ENCODE peak calls at places on chromosomes 13 and 19, in nine cellular contexts. One of them, this sample, is unnamed. For H3K4me1, the result is how much of the 10 kb centered on the place peaks cover.

GRCh38 chr19:54196514-54196913 is 4.1 kb upstream of the RPS9 start:
- DNase-seq in heart left ventricle: no peak
- DNase-seq in esophagus squamous epithelium: no peak
- DNase-seq in sigmoid colon: no peak
- DNase-seq in breast epithelium: no peak
- DNase-seq in adrenal gland: no peak
- DNase-seq in right lobe of liver: no peak
- DNase-seq in body of pancreas: no peak
- DNase-seq in uterus: no peak
- DNase-seq in this sample: peak

GRCh38 chr13:85864963-85865530 is 65.8 kb upstream of the SLITRK6 start:
- DNase-seq in heart left ventricle: no peak
- DNase-seq in esophagus squamous epithelium: no peak
- DNase-seq in sigmoid colon: no peak
- DNase-seq in breast epithelium: no peak
- DNase-seq in adrenal gland: no peak
- DNase-seq in right lobe of liver: no peak
- DNase-seq in body of pancreas: no peak
- DNase-seq in uterus: no peak
- DNase-seq in this sample: no peak

GRCh38 chr13:21071015-21071414 is 9.6 kb upstream of the LATS2 start:
- DNase-seq in heart left ventricle: no peak
- DNase-seq in esophagus squamous epithelium: no peak
- DNase-seq in sigmoid colon: no peak
- DNase-seq in breast epithelium: no peak
- DNase-seq in adrenal gland: no peak
- DNase-seq in right lobe of liver: no peak
- DNase-seq in body of pancreas: no peak
- DNase-seq in uterus: no peak
- DNase-seq in this sample: no peak

GRCh38 chr13:51271528-51272070 is 49.4 kb downstream of the FAM124A start:
- DNase-seq in heart left ventricle: no peak
- DNase-seq in esophagus squamous epithelium: no peak
- DNase-seq in sigmoid colon: no peak
- DNase-seq in breast epithelium: no peak
- DNase-seq in adrenal gland: no peak
- DNase-seq in right lobe of liver: no peak
- DNase-seq in body of pancreas: no peak
- DNase-seq in uterus: no peak
- DNase-seq in this sample: no peak

GRCh38 chr19:2270157-2270571 is 11.8 kb downstream of the PEAK3 start:
- DNase-seq in heart left ventricle: no peak
- DNase-seq in esophagus squamous epithelium: no peak
- DNase-seq in sigmoid colon: peak
- DNase-seq in breast epithelium: no peak
- DNase-seq in adrenal gland: peak
- DNase-seq in right lobe of liver: peak
- DNase-seq in body of pancreas: peak
- DNase-seq in uterus: peak
- DNase-seq in this sample: peak

GRCh38 chr13:42396501-42396900 is 124.5 kb downstream of the AKAP11 start:
- DNase-seq in heart left ventricle: no peak
- DNase-seq in esophagus squamous epithelium: no peak
- DNase-seq in sigmoid colon: no peak
- DNase-seq in breast epithelium: no peak
- DNase-seq in adrenal gland: no peak
- DNase-seq in right lobe of liver: no peak
- DNase-seq in body of pancreas: no peak
- DNase-seq in uterus: no peak
- DNase-seq in this sample: peak

GRCh38 chr13:109271555-109271954 is 514.8 kb downstream of the IRS2 start:
- DNase-seq in heart left ventricle: no peak
- DNase-seq in esophagus squamous epithelium: no peak
- DNase-seq in sigmoid colon: no peak
- DNase-seq in breast epithelium: no peak
- DNase-seq in adrenal gland: no peak
- DNase-seq in right lobe of liver: no peak
- DNase-seq in body of pancreas: no peak
- DNase-seq in uterus: no peak
- DNase-seq in this sample: no peak

GRCh38 chr13:102317593-102317992 is 84.3 kb downstream of the FGF14 start:
- DNase-seq in heart left ventricle: peak
- DNase-seq in esophagus squamous epithelium: no peak
- DNase-seq in sigmoid colon: peak
- DNase-seq in breast epithelium: peak
- DNase-seq in adrenal gland: peak
- DNase-seq in right lobe of liver: peak
- DNase-seq in body of pancreas: peak
- DNase-seq in uterus: peak
- DNase-seq in this sample: no peak

GRCh38 chr19:7918615-7919421 is 1.3 kb upstream of the SNAPC2 start:
- DNase-seq in heart left ventricle: no peak
- DNase-seq in esophagus squamous epithelium: no peak
- DNase-seq in sigmoid colon: no peak
- DNase-seq in breast epithelium: no peak
- DNase-seq in adrenal gland: no peak
- DNase-seq in right lobe of liver: peak
- DNase-seq in body of pancreas: no peak
- DNase-seq in uterus: no peak
- DNase-seq in this sample: peak

GRCh38 chr19:15187026-15188007 is 13.5 kb downstream of the NOTCH3 start:
- DNase-seq in heart left ventricle: no peak
- DNase-seq in esophagus squamous epithelium: no peak
- DNase-seq in sigmoid colon: no peak
- DNase-seq in breast epithelium: no peak
- DNase-seq in adrenal gland: no peak
- DNase-seq in right lobe of liver: no peak
- DNase-seq in body of pancreas: no peak
- DNase-seq in uterus: no peak
- DNase-seq in this sample: no peak

GRCh38 chr19:5424192-5424973 is 30.8 kb upstream of the ZNRF4 start:
- DNase-seq in heart left ventricle: no peak
- DNase-seq in esophagus squamous epithelium: no peak
- DNase-seq in sigmoid colon: no peak
- DNase-seq in breast epithelium: no peak
- DNase-seq in adrenal gland: no peak
- DNase-seq in right lobe of liver: no peak
- DNase-seq in body of pancreas: no peak
- DNase-seq in uterus: no peak
- DNase-seq in this sample: peak

GRCh38 chr19:35381926-35382325 is 11.1 kb downstream of the GPR42 start:
- DNase-seq in heart left ventricle: no peak
- DNase-seq in esophagus squamous epithelium: no peak
- DNase-seq in sigmoid colon: no peak
- DNase-seq in breast epithelium: no peak
- DNase-seq in adrenal gland: no peak
- DNase-seq in right lobe of liver: no peak
- DNase-seq in body of pancreas: no peak
- DNase-seq in uterus: no peak
- DNase-seq in this sample: no peak

GRCh38 chr19:37227996-37228395 is 10.0 kb downstream of the ZNF383 start:
- DNase-seq in heart left ventricle: no peak
- DNase-seq in esophagus squamous epithelium: no peak
- DNase-seq in sigmoid colon: no peak
- DNase-seq in breast epithelium: no peak
- DNase-seq in adrenal gland: no peak
- DNase-seq in right lobe of liver: no peak
- DNase-seq in body of pancreas: peak
- DNase-seq in uterus: no peak
- DNase-seq in this sample: no peak

GRCh38 chr19:45339629-45340028 is 921 bp upstream of the KLC3 start:
- DNase-seq in heart left ventricle: no peak
- DNase-seq in esophagus squamous epithelium: no peak
- DNase-seq in sigmoid colon: no peak
- DNase-seq in breast epithelium: no peak
- DNase-seq in adrenal gland: no peak
- DNase-seq in right lobe of liver: no peak
- DNase-seq in body of pancreas: no peak
- DNase-seq in uterus: no peak
- DNase-seq in this sample: no peak

GRCh38 chr19:13151605-13152355 is 1.6 kb downstream of the IER2 start:
- DNase-seq in heart left ventricle: peak
- DNase-seq in esophagus squamous epithelium: peak
- DNase-seq in sigmoid colon: peak
- DNase-seq in breast epithelium: peak
- DNase-seq in adrenal gland: peak
- DNase-seq in right lobe of liver: peak
- DNase-seq in body of pancreas: peak
- DNase-seq in uterus: peak
- DNase-seq in this sample: peak

GRCh38 chr13:93628136-93628535 is 401.5 kb downstream of the GPC6 start:
- DNase-seq in heart left ventricle: no peak
- DNase-seq in esophagus squamous epithelium: no peak
- DNase-seq in sigmoid colon: no peak
- DNase-seq in breast epithelium: no peak
- DNase-seq in adrenal gland: no peak
- DNase-seq in right lobe of liver: no peak
- DNase-seq in body of pancreas: no peak
- DNase-seq in uterus: no peak
- DNase-seq in this sample: no peak

GRCh38 chr19:17294051-17294891 is 9.0 kb downstream of the ABHD8 start:
- DNase-seq in heart left ventricle: no peak
- DNase-seq in esophagus squamous epithelium: no peak
- DNase-seq in sigmoid colon: no peak
- DNase-seq in breast epithelium: no peak
- DNase-seq in adrenal gland: peak
- DNase-seq in right lobe of liver: no peak
- DNase-seq in body of pancreas: no peak
- DNase-seq in uterus: no peak
- DNase-seq in this sample: peak
- TF ChIP-seq POLR2A in heart left ventricle: no peak
- TF ChIP-seq POLR2A in esophagus squamous epithelium: no peak
- TF ChIP-seq POLR2A in sigmoid colon: no peak
- TF ChIP-seq POLR2A in breast epithelium: no peak
- TF ChIP-seq POLR2A in adrenal gland: no peak
- TF ChIP-seq POLR2A in right lobe of liver: no peak
- TF ChIP-seq POLR2A in body of pancreas: no peak
- TF ChIP-seq POLR2A in uterus: no peak
- TF ChIP-seq POLR2A in this sample: no peak

GRCh38 chr19:41548954-41549688 is 26.8 kb upstream of the CEACAM21 start:
- DNase-seq in heart left ventricle: no peak
- DNase-seq in esophagus squamous epithelium: no peak
- DNase-seq in sigmoid colon: no peak
- DNase-seq in breast epithelium: no peak
- DNase-seq in adrenal gland: no peak
- DNase-seq in right lobe of liver: no peak
- DNase-seq in body of pancreas: no peak
- DNase-seq in uterus: no peak
- DNase-seq in this sample: no peak

GRCh38 chr19:41547569-41547968 is 28.4 kb upstream of the CEACAM21 start:
- DNase-seq in heart left ventricle: no peak
- DNase-seq in esophagus squamous epithelium: no peak
- DNase-seq in sigmoid colon: no peak
- DNase-seq in breast epithelium: no peak
- DNase-seq in adrenal gland: no peak
- DNase-seq in right lobe of liver: no peak
- DNase-seq in body of pancreas: no peak
- DNase-seq in uterus: no peak
- DNase-seq in this sample: no peak

GRCh38 chr19:41546386-41546789 is 29.6 kb upstream of the CEACAM21 start:
- DNase-seq in heart left ventricle: no peak
- DNase-seq in esophagus squamous epithelium: no peak
- DNase-seq in sigmoid colon: peak
- DNase-seq in breast epithelium: no peak
- DNase-seq in adrenal gland: no peak
- DNase-seq in right lobe of liver: no peak
- DNase-seq in body of pancreas: no peak
- DNase-seq in uterus: no peak
- DNase-seq in this sample: peak

GRCh38 chr19:41545547-41545946 is 30.4 kb upstream of the CEACAM21 start:
- DNase-seq in heart left ventricle: no peak
- DNase-seq in esophagus squamous epithelium: no peak
- DNase-seq in sigmoid colon: peak
- DNase-seq in breast epithelium: no peak
- DNase-seq in adrenal gland: no peak
- DNase-seq in right lobe of liver: no peak
- DNase-seq in body of pancreas: no peak
- DNase-seq in uterus: no peak
- DNase-seq in this sample: no peak

GRCh38 chr19:41548047-41548446 is 27.9 kb upstream of the CEACAM21 start:
- DNase-seq in heart left ventricle: no peak
- DNase-seq in esophagus squamous epithelium: no peak
- DNase-seq in sigmoid colon: no peak
- DNase-seq in breast epithelium: no peak
- DNase-seq in adrenal gland: no peak
- DNase-seq in right lobe of liver: no peak
- DNase-seq in body of pancreas: no peak
- DNase-seq in uterus: no peak
- DNase-seq in this sample: no peak
- H3K4me1 ChIP-seq in heart left ventricle: under half
- H3K4me1 ChIP-seq in esophagus squamous epithelium: under half
- H3K4me1 ChIP-seq in sigmoid colon: under half
- H3K4me1 ChIP-seq in breast epithelium: under half
- H3K4me1 ChIP-seq in adrenal gland: under half
- H3K4me1 ChIP-seq in right lobe of liver: under half
- H3K4me1 ChIP-seq in body of pancreas: under half
- H3K4me1 ChIP-seq in uterus: under half
- H3K4me1 ChIP-seq in this sample: under half

DNA sequence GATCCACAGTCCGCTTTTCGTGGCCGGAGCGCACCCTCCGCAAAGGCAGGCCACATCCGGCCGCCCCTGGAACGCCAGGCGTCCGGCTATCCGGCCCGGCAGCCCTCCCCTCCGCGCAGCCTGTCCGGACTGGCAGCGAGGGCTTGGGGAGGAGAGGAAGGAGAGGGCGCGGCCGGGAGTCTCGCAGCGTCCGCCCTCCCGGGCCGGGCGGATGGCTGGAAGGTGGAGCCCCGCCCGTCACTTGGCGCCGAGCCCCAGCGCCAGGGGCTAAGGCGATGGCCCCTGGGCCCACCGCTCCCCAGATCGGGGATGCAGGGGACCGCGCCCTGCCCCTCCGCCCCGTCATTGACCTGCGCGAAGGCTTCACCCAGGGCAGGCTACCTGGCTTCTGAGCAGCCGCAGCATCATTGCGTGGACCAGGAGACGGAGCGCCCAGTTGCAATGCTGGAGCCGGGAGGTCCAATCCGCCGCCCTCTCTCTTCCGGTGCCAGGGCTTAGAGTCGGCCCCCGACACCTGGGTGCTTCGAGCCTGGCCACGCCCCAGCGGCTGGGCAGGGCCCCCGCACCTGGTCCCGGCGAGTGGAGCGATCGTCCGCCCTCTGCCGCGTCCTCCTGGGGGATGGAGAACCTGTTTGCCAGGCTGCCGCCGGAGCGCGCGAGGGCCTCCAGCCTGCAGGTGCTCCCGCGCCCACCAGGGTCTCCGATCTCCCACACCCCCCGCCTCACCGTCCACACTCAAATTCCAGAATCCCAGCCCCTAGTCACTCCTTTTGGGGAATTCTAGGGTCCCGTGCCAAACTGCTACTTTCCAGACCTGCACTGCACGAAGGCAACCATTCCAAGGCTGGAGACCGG is at the start of gene FUT1:
- DNase-seq in heart left ventricle: peak
- DNase-seq in esophagus squamous epithelium: no peak
- DNase-seq in sigmoid colon: peak
- DNase-seq in breast epithelium: peak
- DNase-seq in adrenal gland: peak
- DNase-seq in right lobe of liver: no peak
- DNase-seq in body of pancreas: peak
- DNase-seq in uterus: no peak
- DNase-seq in this sample: peak
- TF ChIP-seq POLR2A in heart left ventricle: peak
- TF ChIP-seq POLR2A in esophagus squamous epithelium: peak
- TF ChIP-seq POLR2A in sigmoid colon: no peak
- TF ChIP-seq POLR2A in breast epithelium: no peak
- TF ChIP-seq POLR2A in adrenal gland: no peak
- TF ChIP-seq POLR2A in right lobe of liver: peak
- TF ChIP-seq POLR2A in body of pancreas: peak
- TF ChIP-seq POLR2A in uterus: peak
- TF ChIP-seq POLR2A in this sample: no peak

GRCh38 chr13:113814435-113814821 is 49.4 kb downstream of the GAS6 start:
- DNase-seq in heart left ventricle: no peak
- DNase-seq in esophagus squamous epithelium: no peak
- DNase-seq in sigmoid colon: no peak
- DNase-seq in breast epithelium: no peak
- DNase-seq in adrenal gland: no peak
- DNase-seq in right lobe of liver: no peak
- DNase-seq in body of pancreas: peak
- DNase-seq in uterus: no peak
- DNase-seq in this sample: peak
- H3K4me1 ChIP-seq in heart left ventricle: under half
- H3K4me1 ChIP-seq in esophagus squamous epithelium: under half
- H3K4me1 ChIP-seq in sigmoid colon: under half
- H3K4me1 ChIP-seq in breast epithelium: under half
- H3K4me1 ChIP-seq in adrenal gland: under half
- H3K4me1 ChIP-seq in right lobe of liver: under half
- H3K4me1 ChIP-seq in body of pancreas: under half
- H3K4me1 ChIP-seq in uterus: under half
- H3K4me1 ChIP-seq in this sample: half or more

This sample was measured in spleen.